ENCODE peak calls at places on chromosomes 13 and 19, in ten cellular contexts. One of them, this sample, is unnamed.

GRCh38 chr13:96730676-96731075 is 263.6 kb downstream of the OXGR1 start:
- DNase-seq in stimulated activated CD4-positive, alpha-beta T cell treated with anti-CD3 and anti-CD28 coated beads, Interleukin-4, amount 100 ng/mL, for 4 hours: no peak
- DNase-seq in kidney glomerular epithelial cell: no peak
- DNase-seq in activated CD4-positive, alpha-beta T cell treated with anti-CD3 and anti-CD28 coated beads, Interleukin-2, amount 50 U/mL, for 48 hours: no peak
- DNase-seq in upper lobe of left lung: no peak
- DNase-seq in DMS153: no peak
- DNase-seq in T follicular helper cell: no peak
- DNase-seq in C1 segment of cervical spinal cord: no peak
- DNase-seq in GM12878: no peak
- DNase-seq in upper lobe of right lung: no peak
- DNase-seq in this sample: no peak

GRCh38 chr19:48333467-48334384 is 8.4 kb downstream of the EMP3 start:
- DNase-seq in stimulated activated CD4-positive, alpha-beta T cell treated with anti-CD3 and anti-CD28 coated beads, Interleukin-4, amount 100 ng/mL, for 4 hours: peak; percentile 94
- DNase-seq in kidney glomerular epithelial cell: peak; percentile 76
- DNase-seq in activated CD4-positive, alpha-beta T cell treated with anti-CD3 and anti-CD28 coated beads, Interleukin-2, amount 50 U/mL, for 48 hours: peak; percentile 94
- DNase-seq in upper lobe of left lung: peak; percentile 98
- DNase-seq in DMS153: peak; percentile 89
- DNase-seq in T follicular helper cell: peak; percentile 92
- DNase-seq in C1 segment of cervical spinal cord: peak; percentile 29
- DNase-seq in GM12878: peak; percentile 82
- DNase-seq in upper lobe of right lung: peak; percentile 97
- DNase-seq in this sample: peak; percentile 44

GRCh38 chr19:16660763-16661479 is at the start of gene TMEM38A:
- DNase-seq in stimulated activated CD4-positive, alpha-beta T cell treated with anti-CD3 and anti-CD28 coated beads, Interleukin-4, amount 100 ng/mL, for 4 hours: peak; percentile 43
- DNase-seq in kidney glomerular epithelial cell: no peak
- DNase-seq in activated CD4-positive, alpha-beta T cell treated with anti-CD3 and anti-CD28 coated beads, Interleukin-2, amount 50 U/mL, for 48 hours: peak; percentile 24
- DNase-seq in upper lobe of left lung: peak; percentile 71
- DNase-seq in DMS153: no peak
- DNase-seq in T follicular helper cell: peak; percentile 10
- DNase-seq in C1 segment of cervical spinal cord: peak; percentile 16
- DNase-seq in GM12878: no peak
- DNase-seq in upper lobe of right lung: peak; percentile 78
- DNase-seq in this sample: peak; percentile 12

GRCh38 chr13:43157796-43158195 is 134.4 kb downstream of the DNAJC15 start:
- DNase-seq in stimulated activated CD4-positive, alpha-beta T cell treated with anti-CD3 and anti-CD28 coated beads, Interleukin-4, amount 100 ng/mL, for 4 hours: no peak
- DNase-seq in kidney glomerular epithelial cell: no peak
- DNase-seq in activated CD4-positive, alpha-beta T cell treated with anti-CD3 and anti-CD28 coated beads, Interleukin-2, amount 50 U/mL, for 48 hours: no peak
- DNase-seq in upper lobe of left lung: no peak
- DNase-seq in DMS153: no peak
- DNase-seq in T follicular helper cell: no peak
- DNase-seq in C1 segment of cervical spinal cord: no peak
- DNase-seq in GM12878: no peak
- DNase-seq in upper lobe of right lung: no peak
- DNase-seq in this sample: no peak

GRCh38 chr13:20043207-20043925 is 84.8 kb downstream of the ZMYM2 start:
- DNase-seq in stimulated activated CD4-positive, alpha-beta T cell treated with anti-CD3 and anti-CD28 coated beads, Interleukin-4, amount 100 ng/mL, for 4 hours: no peak
- DNase-seq in kidney glomerular epithelial cell: no peak
- DNase-seq in activated CD4-positive, alpha-beta T cell treated with anti-CD3 and anti-CD28 coated beads, Interleukin-2, amount 50 U/mL, for 48 hours: no peak
- DNase-seq in upper lobe of left lung: peak; percentile 39
- DNase-seq in DMS153: no peak
- DNase-seq in T follicular helper cell: no peak
- DNase-seq in C1 segment of cervical spinal cord: no peak
- DNase-seq in GM12878: no peak
- DNase-seq in upper lobe of right lung: peak; percentile 71
- DNase-seq in this sample: no peak

GRCh38 chr19:14460935-14461334 is 14.2 kb downstream of the PTGER1 start:
- DNase-seq in stimulated activated CD4-positive, alpha-beta T cell treated with anti-CD3 and anti-CD28 coated beads, Interleukin-4, amount 100 ng/mL, for 4 hours: no peak
- DNase-seq in kidney glomerular epithelial cell: no peak
- DNase-seq in activated CD4-positive, alpha-beta T cell treated with anti-CD3 and anti-CD28 coated beads, Interleukin-2, amount 50 U/mL, for 48 hours: no peak
- DNase-seq in upper lobe of left lung: no peak
- DNase-seq in DMS153: no peak
- DNase-seq in T follicular helper cell: no peak
- DNase-seq in C1 segment of cervical spinal cord: no peak
- DNase-seq in GM12878: no peak
- DNase-seq in upper lobe of right lung: no peak
- DNase-seq in this sample: no peak

GRCh38 chr19:27884376-27884775 is 1328.6 kb downstream of the UQCRFS1 start:
- DNase-seq in stimulated activated CD4-positive, alpha-beta T cell treated with anti-CD3 and anti-CD28 coated beads, Interleukin-4, amount 100 ng/mL, for 4 hours: no peak
- DNase-seq in kidney glomerular epithelial cell: no peak
- DNase-seq in activated CD4-positive, alpha-beta T cell treated with anti-CD3 and anti-CD28 coated beads, Interleukin-2, amount 50 U/mL, for 48 hours: no peak
- DNase-seq in upper lobe of left lung: no peak
- DNase-seq in DMS153: no peak
- DNase-seq in T follicular helper cell: no peak
- DNase-seq in C1 segment of cervical spinal cord: no peak
- DNase-seq in GM12878: no peak
- DNase-seq in upper lobe of right lung: no peak
- DNase-seq in this sample: no peak

GRCh38 chr13:60453490-60453889 is 56.5 kb downstream of the TDRD3 start:
- DNase-seq in stimulated activated CD4-positive, alpha-beta T cell treated with anti-CD3 and anti-CD28 coated beads, Interleukin-4, amount 100 ng/mL, for 4 hours: no peak
- DNase-seq in kidney glomerular epithelial cell: no peak
- DNase-seq in activated CD4-positive, alpha-beta T cell treated with anti-CD3 and anti-CD28 coated beads, Interleukin-2, amount 50 U/mL, for 48 hours: no peak
- DNase-seq in upper lobe of left lung: no peak
- DNase-seq in DMS153: no peak
- DNase-seq in T follicular helper cell: no peak
- DNase-seq in C1 segment of cervical spinal cord: no peak
- DNase-seq in GM12878: no peak
- DNase-seq in upper lobe of right lung: no peak
- DNase-seq in this sample: no peak

GRCh38 chr19:56476671-56477428 is at the start of gene ZNF667:
- DNase-seq in stimulated activated CD4-positive, alpha-beta T cell treated with anti-CD3 and anti-CD28 coated beads, Interleukin-4, amount 100 ng/mL, for 4 hours: peak; percentile 2
- DNase-seq in kidney glomerular epithelial cell: peak; percentile 60
- DNase-seq in activated CD4-positive, alpha-beta T cell treated with anti-CD3 and anti-CD28 coated beads, Interleukin-2, amount 50 U/mL, for 48 hours: peak; percentile 2
- DNase-seq in upper lobe of left lung: no peak
- DNase-seq in DMS153: no peak
- DNase-seq in T follicular helper cell: no peak
- DNase-seq in C1 segment of cervical spinal cord: no peak
- DNase-seq in GM12878: no peak
- DNase-seq in upper lobe of right lung: no peak
- DNase-seq in this sample: peak; percentile 30

GRCh38 chr13:23806874-23807522 is 82.2 kb downstream of the MIPEP start:
- DNase-seq in stimulated activated CD4-positive, alpha-beta T cell treated with anti-CD3 and anti-CD28 coated beads, Interleukin-4, amount 100 ng/mL, for 4 hours: no peak
- DNase-seq in kidney glomerular epithelial cell: no peak
- DNase-seq in activated CD4-positive, alpha-beta T cell treated with anti-CD3 and anti-CD28 coated beads, Interleukin-2, amount 50 U/mL, for 48 hours: no peak
- DNase-seq in upper lobe of left lung: no peak
- DNase-seq in DMS153: no peak
- DNase-seq in T follicular helper cell: no peak
- DNase-seq in C1 segment of cervical spinal cord: no peak
- DNase-seq in GM12878: no peak
- DNase-seq in upper lobe of right lung: no peak
- DNase-seq in this sample: no peak

GRCh38 chr19:29401712-29402421 is 123.9 kb upstream of the VSTM2B start:
- DNase-seq in stimulated activated CD4-positive, alpha-beta T cell treated with anti-CD3 and anti-CD28 coated beads, Interleukin-4, amount 100 ng/mL, for 4 hours: no peak
- DNase-seq in kidney glomerular epithelial cell: peak; percentile 1
- DNase-seq in activated CD4-positive, alpha-beta T cell treated with anti-CD3 and anti-CD28 coated beads, Interleukin-2, amount 50 U/mL, for 48 hours: no peak
- DNase-seq in upper lobe of left lung: no peak
- DNase-seq in DMS153: no peak
- DNase-seq in T follicular helper cell: no peak
- DNase-seq in C1 segment of cervical spinal cord: no peak
- DNase-seq in GM12878: no peak
- DNase-seq in upper lobe of right lung: no peak
- DNase-seq in this sample: no peak

GRCh38 chr19:10155834-10156233 is 36.1 kb upstream of the EIF3G start:
- DNase-seq in stimulated activated CD4-positive, alpha-beta T cell treated with anti-CD3 and anti-CD28 coated beads, Interleukin-4, amount 100 ng/mL, for 4 hours: no peak
- DNase-seq in kidney glomerular epithelial cell: no peak
- DNase-seq in activated CD4-positive, alpha-beta T cell treated with anti-CD3 and anti-CD28 coated beads, Interleukin-2, amount 50 U/mL, for 48 hours: no peak
- DNase-seq in upper lobe of left lung: no peak
- DNase-seq in DMS153: no peak
- DNase-seq in T follicular helper cell: no peak
- DNase-seq in C1 segment of cervical spinal cord: no peak
- DNase-seq in GM12878: no peak
- DNase-seq in upper lobe of right lung: no peak
- DNase-seq in this sample: peak; percentile 8

GRCh38 chr19:35013047-35013819 is 13.1 kb downstream of the GRAMD1A start:
- DNase-seq in stimulated activated CD4-positive, alpha-beta T cell treated with anti-CD3 and anti-CD28 coated beads, Interleukin-4, amount 100 ng/mL, for 4 hours: peak; percentile 81
- DNase-seq in kidney glomerular epithelial cell: no peak
- DNase-seq in activated CD4-positive, alpha-beta T cell treated with anti-CD3 and anti-CD28 coated beads, Interleukin-2, amount 50 U/mL, for 48 hours: peak; percentile 85
- DNase-seq in upper lobe of left lung: peak; percentile 86
- DNase-seq in DMS153: no peak
- DNase-seq in T follicular helper cell: peak; percentile 78
- DNase-seq in C1 segment of cervical spinal cord: no peak
- DNase-seq in GM12878: no peak
- DNase-seq in upper lobe of right lung: peak; percentile 89
- DNase-seq in this sample: peak; percentile 36

GRCh38 chr13:92103673-92104296 is 705.4 kb downstream of the GPC5 start:
- DNase-seq in stimulated activated CD4-positive, alpha-beta T cell treated with anti-CD3 and anti-CD28 coated beads, Interleukin-4, amount 100 ng/mL, for 4 hours: no peak
- DNase-seq in kidney glomerular epithelial cell: no peak
- DNase-seq in activated CD4-positive, alpha-beta T cell treated with anti-CD3 and anti-CD28 coated beads, Interleukin-2, amount 50 U/mL, for 48 hours: no peak
- DNase-seq in upper lobe of left lung: no peak
- DNase-seq in DMS153: no peak
- DNase-seq in T follicular helper cell: no peak
- DNase-seq in C1 segment of cervical spinal cord: no peak
- DNase-seq in GM12878: no peak
- DNase-seq in upper lobe of right lung: no peak
- DNase-seq in this sample: no peak

GRCh38 chr19:28882818-28883217 is 330.1 kb downstream of the UQCRFS1 start:
- DNase-seq in stimulated activated CD4-positive, alpha-beta T cell treated with anti-CD3 and anti-CD28 coated beads, Interleukin-4, amount 100 ng/mL, for 4 hours: no peak
- DNase-seq in kidney glomerular epithelial cell: no peak
- DNase-seq in activated CD4-positive, alpha-beta T cell treated with anti-CD3 and anti-CD28 coated beads, Interleukin-2, amount 50 U/mL, for 48 hours: no peak
- DNase-seq in upper lobe of left lung: no peak
- DNase-seq in DMS153: no peak
- DNase-seq in T follicular helper cell: no peak
- DNase-seq in C1 segment of cervical spinal cord: no peak
- DNase-seq in GM12878: no peak
- DNase-seq in upper lobe of right lung: no peak
- DNase-seq in this sample: no peak